ENCODE peak calls at places on chromosomes 12 and 14, in seven cellular contexts. F is cardiac muscle cell; A is left ventricle myocardium inferior; S is dorsolateral prefrontal cortex; Y is CD8-positive, alpha-beta T cell; P is astrocyte; Z is hepatocyte. K is an unnamed sample.

GRCh38 chr12:107684029-107684790 is 1.4 kb upstream of the PWP1 start:
- DNase-seq in F (peak), A (no peak), S (no peak), Y (no peak), P (peak), Z (no peak), K (no peak)

GRCh38 chr12:101209319-101210302 is at the start of gene SLC5A8:
- DNase-seq in F (no peak), A (no peak), S (no peak), Y (no peak), P (no peak), Z (peak), K (no peak)

GRCh38 chr12:107557026-107557425 is 128.6 kb upstream of the PWP1 start:
- DNase-seq in F (no peak), A (no peak), S (no peak), Y (no peak), P (no peak), Z (no peak), K (no peak)

GRCh38 chr14:96297000-96297399 is 41.0 kb downstream of the BDKRB1 start:
- DNase-seq in F (peak), A (no peak), S (no peak), Y (no peak), P (no peak), Z (no peak), K (peak)

GRCh38 chr14:68146812-68147211 is 327.2 kb downstream of the RAD51B start:
- DNase-seq in F (peak), A (no peak), S (no peak), Y (no peak), P (peak), Z (peak), K (no peak)

GRCh38 chr12:109753054-109753401 is 39.4 kb downstream of the FAM222A start:
- DNase-seq in F (no peak), A (peak), S (no peak), Y (no peak), P (no peak), Z (no peak), K (no peak)

GRCh38 chr12:78964521-78964920 is 99.9 kb downstream of the SYT1 start:
- DNase-seq in F (no peak), A (no peak), S (no peak), Y (no peak), P (no peak), Z (no peak), K (no peak)

GRCh38 chr14:61147369-61147897 is 133.7 kb downstream of the TMEM30B start:
- DNase-seq in F (peak), A (no peak), S (no peak), Y (no peak), P (peak), Z (no peak), K (no peak)

GRCh38 chr14:39576726-39577125 is 144.5 kb upstream of the FBXO33 start:
- DNase-seq in F (no peak), A (no peak), S (no peak), Y (no peak), P (peak), Z (no peak), K (no peak)

GRCh38 chr14:80260649-80261048 is 49.3 kb upstream of the DIO2 start:
- DNase-seq in F (no peak), A (no peak), S (no peak), Y (no peak), P (no peak), Z (no peak), K (no peak)

GRCh38 chr14:101891471-101891870 is 72.9 kb upstream of the DYNC1H1 start:
- DNase-seq in F (no peak), A (no peak), S (no peak), Y (no peak), P (no peak), Z (no peak), K (no peak)

GRCh38 chr12:27922591-27923139 is 49.9 kb downstream of the PTHLH start:
- DNase-seq in F (peak), A (no peak), S (peak), Y (no peak), P (peak), Z (no peak), K (no peak)

GRCh38 chr14:64234877-64235651 is 59.1 kb downstream of the ESR2 start:
- DNase-seq in F (peak), A (no peak), S (peak), Y (no peak), P (peak), Z (no peak), K (no peak)

GRCh38 chr12:71888521-71888920 is 49.0 kb downstream of the TBC1D15 start:
- DNase-seq in F (peak), A (no peak), S (no peak), Y (no peak), P (no peak), Z (no peak), K (no peak)

GRCh38 chr12:64781374-64782029 is 22.3 kb upstream of the GNS start:
- DNase-seq in F (no peak), A (no peak), S (no peak), Y (no peak), P (no peak), Z (no peak), K (peak)

GRCh38 chr12:118060301-118061010 is 523 bp downstream of the WSB2 start:
- DNase-seq in F (no peak), A (peak), S (peak), Y (peak), P (no peak), Z (peak), K (peak)

GRCh38 chr12:56488041-56488955 is at the start of gene GLS2:
- DNase-seq in F (peak), A (peak), S (peak), Y (peak), P (peak), Z (peak), K (peak)

GRCh38 chr14:65446159-65446558 is 33.6 kb downstream of the FUT8 start:
- DNase-seq in F (peak), A (no peak), S (no peak), Y (no peak), P (peak), Z (no peak), K (no peak)

GRCh38 chr14:95515080-95515489 is 1.4 kb downstream of the SYNE3 start:
- DNase-seq in F (peak), A (peak), S (no peak), Y (no peak), P (no peak), Z (peak), K (no peak)

GRCh38 chr14:20164462-20164861 is 25.8 kb downstream of the OR4N5 start:
- DNase-seq in F (no peak), A (no peak), S (no peak), Y (no peak), P (no peak), Z (no peak), K (no peak)

GRCh38 chr12:89709994-89710872 is 1.6 kb upstream of the ATP2B1 start:
- DNase-seq in F (no peak), A (peak), S (peak), Y (no peak), P (no peak), Z (peak), K (no peak)

GRCh38 chr12:100504820-100505219 is 31.2 kb downstream of the NR1H4 start:
- DNase-seq in F (no peak), A (no peak), S (no peak), Y (no peak), P (no peak), Z (peak), K (peak)

GRCh38 chr12:104504151-104504550 is 47.4 kb downstream of the CHST11 start:
- DNase-seq in F (no peak), A (no peak), S (no peak), Y (no peak), P (no peak), Z (no peak), K (no peak)

GRCh38 chr12:93571854-93572711 is at the start of gene SOCS2:
- DNase-seq in F (peak), A (peak), S (no peak), Y (peak), P (peak), Z (peak), K (peak)

GRCh38 chr14:49940805-49941421 is 48.0 kb downstream of the ARF6 start:
- DNase-seq in F (peak), A (no peak), S (no peak), Y (no peak), P (peak), Z (no peak), K (no peak)

GRCh38 chr12:57175428-57176138 is 28.2 kb upstream of the LRP1-AS start:
- DNase-seq in F (peak), A (peak), S (peak), Y (peak), P (peak), Z (peak), K (peak)

GRCh38 chr12:97235102-97235501 is 227.5 kb upstream of the RMST start:
- DNase-seq in F (no peak), A (no peak), S (no peak), Y (no peak), P (no peak), Z (no peak), K (no peak)

GRCh38 chr12:82805812-82806497 is 119.2 kb downstream of the TMTC2 start:
- DNase-seq in F (peak), A (no peak), S (no peak), Y (no peak), P (peak), Z (no peak), K (no peak)

GRCh38 chr14:49594347-49595089 is 4.2 kb upstream of the LRR1 start:
- DNase-seq in F (peak), A (no peak), S (no peak), Y (no peak), P (peak), Z (peak), K (peak)

GRCh38 chr14:66152269-66152668 is 333.9 kb upstream of the CCDC196 start:
- DNase-seq in F (no peak), A (no peak), S (no peak), Y (no peak), P (no peak), Z (peak), K (no peak)

GRCh38 chr14:100955201-100955600 is 51.7 kb upstream of the RTL1 start:
- DNase-seq in F (peak), A (no peak), S (no peak), Y (no peak), P (peak), Z (no peak), K (no peak)

GRCh38 chr12:49055978-49056754 is 4.4 kb downstream of the KMT2D start:
- DNase-seq in F (peak), A (peak), S (peak), Y (peak), P (peak), Z (peak), K (peak)

GRCh38 chr14:79680087-79680486 is 531.2 kb downstream of the DIO2 start:
- DNase-seq in F (no peak), A (no peak), S (no peak), Y (no peak), P (no peak), Z (no peak), K (no peak)

GRCh38 chr14:97848351-97848980 is 1051.3 kb downstream of the VRK1 start:
- DNase-seq in F (no peak), A (no peak), S (no peak), Y (peak), P (no peak), Z (peak), K (peak)

GRCh38 chr12:2011641-2012607 is 7.7 kb upstream of the DCP1B start:
- DNase-seq in F (no peak), A (no peak), S (no peak), Y (no peak), P (no peak), Z (no peak), K (no peak)

GRCh38 chr14:91078095-91078737 is 17.8 kb upstream of the RPS6KA5 start:
- DNase-seq in F (no peak), A (no peak), S (no peak), Y (peak), P (no peak), Z (no peak), K (peak)

GRCh38 chr14:77910506-77910905 is 110.6 kb downstream of the ADCK1 start:
- DNase-seq in F (no peak), A (no peak), S (no peak), Y (no peak), P (no peak), Z (no peak), K (no peak)

GRCh38 chr12:58765076-58765475 is 155.2 kb downstream of the LRIG3 start:
- DNase-seq in F (no peak), A (no peak), S (no peak), Y (no peak), P (no peak), Z (no peak), K (no peak)

GRCh38 chr14:105419055-105419304 is 647 bp upstream of the MTA1 start:
- DNase-seq in F (no peak), A (no peak), S (no peak), Y (no peak), P (no peak), Z (no peak), K (peak)

DNA sequence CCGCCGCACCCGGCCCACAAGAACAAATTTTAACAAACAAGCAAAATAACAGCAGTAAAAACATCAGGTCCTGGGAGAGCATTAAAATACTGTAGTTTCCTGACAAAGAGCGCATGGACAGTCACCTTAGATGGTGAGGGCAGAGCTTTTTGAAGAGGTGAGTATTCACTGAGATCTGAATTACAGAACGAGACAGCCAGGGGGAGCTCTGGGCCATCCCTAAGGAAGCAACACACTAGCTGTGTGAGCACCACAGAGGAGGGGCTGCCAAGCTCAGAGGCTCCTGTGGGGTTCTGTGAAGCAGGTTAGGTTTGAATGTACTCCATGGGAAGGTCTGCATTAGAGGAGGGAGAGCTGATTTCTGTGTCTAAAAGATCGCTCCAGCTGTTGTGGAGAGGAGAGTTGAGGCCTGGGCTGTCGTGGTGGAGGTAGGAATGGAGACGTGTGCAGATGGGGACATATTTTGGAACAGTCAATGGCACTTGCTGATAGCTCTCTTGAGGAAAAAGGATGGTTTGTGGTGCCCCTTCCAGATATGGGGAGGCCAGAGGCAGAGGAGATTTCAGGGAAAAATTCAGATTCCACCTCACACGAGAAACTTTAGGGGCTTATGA is 72.9 kb downstream of the TRAFD1 start:
- DNase-seq in F (peak), A (no peak), S (peak), Y (peak), P (peak), Z (peak), K (peak)
- H3K4me3 ChIP-seq in F (no peak), A (no peak), S (no peak), Y (no peak), P (no peak), Z (no peak), K (no peak)

GRCh38 chr12:38907171-38907923 is 2.0 kb upstream of the CPNE8 start:
- DNase-seq in F (no peak), A (no peak), S (no peak), Y (no peak), P (no peak), Z (no peak), K (no peak)

GRCh38 chr12:38904932-38905479 is 385 bp downstream of the CPNE8 start:
- DNase-seq in F (peak), A (peak), S (no peak), Y (peak), P (peak), Z (peak), K (peak)

GRCh38 chr12:38906482-38907170 is 1.2 kb upstream of the CPNE8 start:
- DNase-seq in F (peak), A (peak), S (peak), Y (peak), P (peak), Z (peak), K (peak)

GRCh38 chr12:38905480-38906351 is at the start of gene CPNE8:
- DNase-seq in F (peak), A (peak), S (peak), Y (peak), P (peak), Z (peak), K (no peak)

DNA sequence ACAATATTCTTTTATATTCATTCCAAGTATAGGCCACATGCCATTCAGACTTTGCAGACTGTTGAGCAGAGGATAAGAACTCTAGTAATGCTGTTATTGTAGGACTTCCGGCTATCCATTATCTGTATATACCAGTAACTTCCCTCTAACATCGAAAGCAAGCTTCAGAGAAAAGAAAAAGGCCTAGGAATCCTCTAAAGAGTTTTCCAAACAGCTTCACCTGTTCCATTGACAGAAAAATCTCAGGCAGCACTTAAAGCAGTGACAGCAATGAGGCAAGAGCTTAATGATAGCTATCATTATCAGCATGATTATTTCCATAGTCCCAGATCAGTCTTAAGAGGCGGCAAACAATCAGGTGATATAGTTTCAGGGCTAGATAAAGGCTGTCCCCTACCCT is 1.8 kb downstream of the CPNE8 start:
- DNase-seq in F (no peak), A (no peak), S (no peak), Y (no peak), P (no peak), Z (no peak), K (no peak)
- H3K27ac ChIP-seq in F (no peak), A (peak), S (peak), Y (no peak), P (no peak), Z (no peak), K (no peak)

GRCh38 chr12:22667122-22667521 is 42.2 kb downstream of the ETNK1 start:
- DNase-seq in F (no peak), A (no peak), S (no peak), Y (no peak), P (no peak), Z (no peak), K (no peak)

GRCh38 chr12:22665476-22665875 is 40.5 kb downstream of the ETNK1 start:
- DNase-seq in F (no peak), A (no peak), S (no peak), Y (no peak), P (no peak), Z (no peak), K (no peak)

GRCh38 chr12:22672951-22673350 is 48.0 kb downstream of the ETNK1 start:
- DNase-seq in F (peak), A (no peak), S (no peak), Y (no peak), P (peak), Z (no peak), K (no peak)

GRCh38 chr12:22670762-22671161 is 45.8 kb downstream of the ETNK1 start:
- DNase-seq in F (peak), A (no peak), S (no peak), Y (no peak), P (no peak), Z (no peak), K (no peak)

GRCh38 chr12:22668441-22668840 is 43.5 kb downstream of the ETNK1 start:
- DNase-seq in F (no peak), A (no peak), S (no peak), Y (no peak), P (no peak), Z (no peak), K (no peak)
- H3K4me3 ChIP-seq in F (no peak), A (no peak), S (no peak), Y (no peak), P (no peak), Z (no peak), K (no peak)

DNA sequence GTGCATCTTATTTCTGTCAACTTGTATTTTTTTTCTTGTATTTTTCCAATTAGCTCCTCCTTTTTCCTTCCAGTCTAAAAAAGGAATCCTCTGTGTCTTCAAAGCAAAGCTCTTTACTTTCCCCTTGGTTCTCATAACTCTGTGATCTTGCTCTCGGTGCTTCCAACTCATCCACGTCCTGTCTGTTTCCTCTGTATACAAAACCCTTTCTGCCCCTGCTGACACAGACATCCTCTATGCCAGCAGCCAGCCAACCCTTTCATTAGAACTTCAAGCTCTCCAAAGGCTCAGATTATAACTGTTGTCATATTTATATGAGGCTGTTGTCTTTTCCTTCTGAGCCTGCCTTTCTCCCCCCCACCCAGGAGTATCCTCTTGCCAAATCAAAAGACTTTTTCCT is 32.4 kb downstream of the OAS2 start:
- DNase-seq in F (no peak), A (no peak), S (no peak), Y (no peak), P (no peak), Z (no peak), K (no peak)
- H3K27ac ChIP-seq in F (no peak), A (no peak), S (no peak), Y (no peak), P (no peak), Z (no peak), K (no peak)

GRCh38 chr12:60209933-60210332 is 614.1 kb downstream of the SLC16A7 start:
- DNase-seq in F (no peak), A (no peak), S (no peak), Y (no peak), P (no peak), Z (no peak), K (peak)
- H3K4me3 ChIP-seq in F (no peak), A (no peak), S (no peak), Y (no peak), P (no peak), Z (no peak), K (no peak)

DNA sequence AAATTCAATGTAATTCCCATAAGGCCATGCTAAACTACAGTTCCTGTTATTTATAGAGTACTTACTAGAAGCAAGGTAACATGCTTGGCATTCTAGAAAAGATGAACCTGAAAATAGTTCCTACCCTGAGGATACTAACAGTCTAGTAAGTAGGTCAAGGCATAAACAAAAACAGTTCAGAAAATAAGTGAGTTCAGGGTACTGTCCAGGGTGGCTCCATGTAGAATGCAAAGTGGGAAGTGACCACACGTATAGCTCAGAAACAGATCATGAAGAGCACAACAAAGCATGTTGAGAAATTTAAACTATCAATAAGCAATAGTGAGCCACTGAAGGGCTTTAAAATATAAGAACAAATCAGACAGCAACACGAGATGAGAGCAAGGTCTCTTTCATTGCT is 2.3 kb downstream of the TMED10 start:
- DNase-seq in F (no peak), A (no peak), S (no peak), Y (no peak), P (no peak), Z (no peak), K (no peak)
- H3K27ac ChIP-seq in F (no peak), A (peak), S (peak), Y (no peak), P (no peak), Z (peak), K (no peak)

K was measured in small intestine.